ENCODE peak calls at places on chromosomes 3 and 15, in nine cellular contexts. E is NCI-H1436; G is hypothalamus; F is activated CD4-positive, alpha-beta T cell treated with anti-CD3 and anti-CD28 coated beads for 48 hours; V is B cell; D is stimulated activated CD4-positive, alpha-beta T cell treated with anti-CD3 and anti-CD28 coated beads, Interleukin-12 subunit alpha, Interleukin-12 subunit beta, amount 100 ng/mL, for 4 hours; I is GM13977; L is NCI-H345; H is T47D. S is an unnamed sample.

GRCh38 chr3:128492353-128493220 is at the start of gene GATA2:
- DNase-seq in E (peak; percentile 12), G (no peak), F (peak; percentile 55), V (no peak), D (no peak), I (no peak), L (no peak), H (no peak), S (no peak)

GRCh38 chr15:31550211-31550848 is 223.7 kb downstream of the KLF13 start:
- DNase-seq in E (peak; percentile 34), G (no peak), F (no peak), V (no peak), D (no peak), I (no peak), L (no peak), H (no peak), S (no peak)

GRCh38 chr3:129609591-129610169 is 3.2 kb upstream of the PLXND1 start:
- DNase-seq in E (no peak), G (no peak), F (no peak), V (no peak), D (no peak), I (no peak), L (no peak), H (no peak), S (no peak)

GRCh38 chr15:100042558-100042957 is 299.2 kb downstream of the ADAMTS17 start:
- DNase-seq in E (no peak), G (no peak), F (no peak), V (no peak), D (no peak), I (no peak), L (no peak), H (no peak), S (no peak)

GRCh38 chr3:140092883-140093536 is 158.0 kb downstream of the CLSTN2 start:
- DNase-seq in E (no peak), G (no peak), F (no peak), V (no peak), D (no peak), I (no peak), L (no peak), H (no peak), S (peak; percentile 12)

GRCh38 chr15:41779662-41780157 is 5.4 kb downstream of the MAPKBP1 start:
- DNase-seq in E (no peak), G (no peak), F (no peak), V (no peak), D (no peak), I (no peak), L (no peak), H (no peak), S (no peak)

GRCh38 chr3:177882124-177882648 is 654.0 kb upstream of the KCNMB2 start:
- DNase-seq in E (no peak), G (no peak), F (peak; percentile 37), V (no peak), D (no peak), I (no peak), L (no peak), H (no peak), S (no peak)

GRCh38 chr3:70951937-70952492 is 631.5 kb downstream of the FOXP1 start:
- DNase-seq in E (no peak), G (no peak), F (no peak), V (no peak), D (no peak), I (no peak), L (no peak), H (no peak), S (no peak)

GRCh38 chr3:171282041-171282440 is 178.2 kb downstream of the TNIK start:
- DNase-seq in E (no peak), G (no peak), F (no peak), V (no peak), D (no peak), I (no peak), L (no peak), H (no peak), S (no peak)

GRCh38 chr3:127887321-127887720 is 27.7 kb upstream of the KBTBD12 start:
- DNase-seq in E (peak; percentile 32), G (no peak), F (no peak), V (no peak), D (no peak), I (no peak), L (no peak), H (no peak), S (no peak)

GRCh38 chr3:94004301-94004910 is 24.0 kb downstream of the STX19 start:
- DNase-seq in E (peak; percentile 43), G (no peak), F (no peak), V (peak; percentile 53), D (no peak), I (peak; percentile 46), L (no peak), H (peak; percentile 23), S (peak; percentile 1)

GRCh38 chr3:46680298-46680826 is 13.1 kb downstream of the ALS2CL start:
- DNase-seq in E (no peak), G (no peak), F (no peak), V (no peak), D (no peak), I (no peak), L (no peak), H (no peak), S (no peak)

GRCh38 chr3:156615592-156616173 is 58.7 kb upstream of the TIPARP start:
- DNase-seq in E (no peak), G (no peak), F (peak; percentile 25), V (no peak), D (no peak), I (no peak), L (no peak), H (no peak), S (no peak)

GRCh38 chr3:78253860-78254259 is 1214.0 kb downstream of the ROBO2 start:
- DNase-seq in E (no peak), G (no peak), F (no peak), V (no peak), D (no peak), I (no peak), L (no peak), H (no peak), S (no peak)

GRCh38 chr15:67132276-67132675 is 66.9 kb downstream of the SMAD3 start:
- DNase-seq in E (no peak), G (no peak), F (no peak), V (no peak), D (no peak), I (no peak), L (no peak), H (no peak), S (no peak)

GRCh38 chr15:97470417-97470816 is 490.1 kb upstream of the ARRDC4 start:
- DNase-seq in E (peak; percentile 15), G (no peak), F (no peak), V (no peak), D (no peak), I (no peak), L (no peak), H (no peak), S (no peak)

GRCh38 chr3:125003369-125003853 is 52.4 kb downstream of the HEG1 start:
- DNase-seq in E (no peak), G (no peak), F (no peak), V (no peak), D (no peak), I (no peak), L (no peak), H (no peak), S (no peak)

GRCh38 chr3:194285024-194285858 is 65.9 kb downstream of the CPN2 start:
- DNase-seq in E (no peak), G (no peak), F (no peak), V (no peak), D (no peak), I (no peak), L (no peak), H (no peak), S (no peak)

GRCh38 chr15:34853001-34853758 is 57.8 kb upstream of the ACTC1 start:
- DNase-seq in E (no peak), G (no peak), F (no peak), V (no peak), D (no peak), I (no peak), L (no peak), H (no peak), S (no peak)

GRCh38 chr3:180199396-180199795 is 162.7 kb upstream of the PEX5L start:
- DNase-seq in E (peak; percentile 13), G (no peak), F (no peak), V (no peak), D (no peak), I (no peak), L (no peak), H (no peak), S (no peak)